ENCODE peak calls at places on chromosome 9, in nine cellular contexts. One of them, this sample, is unnamed.

GRCh38 chr9:87882627-87883026 is at the start of gene SPATA31E1:
- DNase-seq in neuronal stem cell: no peak
- DNase-seq in GM23248: no peak
- DNase-seq in SK-N-SH: no peak
- DNase-seq in HepG2: no peak
- DNase-seq in GM23338: peak
- DNase-seq in neural progenitor cell: peak
- DNase-seq in PC-9: no peak
- DNase-seq in PC-3: no peak
- DNase-seq in this sample: no peak

GRCh38 chr9:4691794-4692193 is 12.4 kb downstream of the CDC37L1 start:
- DNase-seq in HepG2: no peak
- DNase-seq in PC-3: no peak
- DNase-seq in PC-9: no peak
- DNase-seq in GM23338: no peak
- DNase-seq in neuronal stem cell: no peak
- DNase-seq in GM23248: peak
- DNase-seq in neural progenitor cell: no peak
- DNase-seq in SK-N-SH: no peak
- DNase-seq in this sample: peak

GRCh38 chr9:126591922-126592321 is 21.8 kb upstream of the LMX1B start:
- DNase-seq in GM23338: no peak
- DNase-seq in PC-9: no peak
- DNase-seq in GM23248: no peak
- DNase-seq in HepG2: no peak
- DNase-seq in neural progenitor cell: no peak
- DNase-seq in SK-N-SH: no peak
- DNase-seq in PC-3: no peak
- DNase-seq in neuronal stem cell: no peak
- DNase-seq in this sample: no peak

GRCh38 chr9:97572892-97573365 is 60.2 kb downstream of the TSTD2 start:
- DNase-seq in SK-N-SH: no peak
- DNase-seq in neural progenitor cell: no peak
- DNase-seq in HepG2: no peak
- DNase-seq in GM23248: no peak
- DNase-seq in GM23338: no peak
- DNase-seq in PC-9: no peak
- DNase-seq in PC-3: no peak
- DNase-seq in neuronal stem cell: no peak
- DNase-seq in this sample: no peak

GRCh38 chr9:137455361-137455991 is 3.7 kb downstream of the NSMF start:
- DNase-seq in PC-3: no peak
- DNase-seq in neuronal stem cell: no peak
- DNase-seq in neural progenitor cell: no peak
- DNase-seq in GM23338: no peak
- DNase-seq in GM23248: no peak
- DNase-seq in PC-9: no peak
- DNase-seq in HepG2: no peak
- DNase-seq in SK-N-SH: no peak
- DNase-seq in this sample: no peak

GRCh38 chr9:95666096-95666784 is 149.5 kb upstream of the PTCH1 start:
- DNase-seq in PC-3: no peak
- DNase-seq in PC-9: no peak
- DNase-seq in SK-N-SH: no peak
- DNase-seq in neural progenitor cell: no peak
- DNase-seq in HepG2: no peak
- DNase-seq in neuronal stem cell: no peak
- DNase-seq in GM23338: peak
- DNase-seq in GM23248: no peak
- DNase-seq in this sample: no peak

GRCh38 chr9:91896513-91897121 is 53.4 kb downstream of the ROR2 start:
- DNase-seq in GM23338: no peak
- DNase-seq in PC-3: no peak
- DNase-seq in HepG2: no peak
- DNase-seq in PC-9: no peak
- DNase-seq in neural progenitor cell: peak
- DNase-seq in neuronal stem cell: no peak
- DNase-seq in SK-N-SH: peak
- DNase-seq in GM23248: peak
- DNase-seq in this sample: peak

GRCh38 chr9:136623016-136623848 is 39.5 kb upstream of the EGFL7 start:
- DNase-seq in HepG2: no peak
- DNase-seq in PC-3: no peak
- DNase-seq in GM23338: no peak
- DNase-seq in neuronal stem cell: no peak
- DNase-seq in PC-9: no peak
- DNase-seq in neural progenitor cell: no peak
- DNase-seq in GM23248: no peak
- DNase-seq in SK-N-SH: no peak
- DNase-seq in this sample: no peak

GRCh38 chr9:13083973-13084528 is 195.4 kb downstream of the MPDZ start:
- DNase-seq in PC-3: peak
- DNase-seq in GM23338: no peak
- DNase-seq in PC-9: peak
- DNase-seq in SK-N-SH: no peak
- DNase-seq in neuronal stem cell: no peak
- DNase-seq in HepG2: no peak
- DNase-seq in neural progenitor cell: no peak
- DNase-seq in GM23248: peak
- DNase-seq in this sample: peak

GRCh38 chr9:14311940-14312572 is 1.9 kb downstream of the NFIB start:
- DNase-seq in PC-3: peak
- DNase-seq in GM23248: no peak
- DNase-seq in neural progenitor cell: no peak
- DNase-seq in SK-N-SH: no peak
- DNase-seq in neuronal stem cell: no peak
- DNase-seq in PC-9: no peak
- DNase-seq in GM23338: no peak
- DNase-seq in HepG2: no peak
- DNase-seq in this sample: no peak
- H3K4me3 ChIP-seq in PC-3: peak
- H3K4me3 ChIP-seq in GM23248: peak
- H3K4me3 ChIP-seq in neural progenitor cell: no peak
- H3K4me3 ChIP-seq in SK-N-SH: peak
- H3K4me3 ChIP-seq in neuronal stem cell: peak
- H3K4me3 ChIP-seq in PC-9: peak
- H3K4me3 ChIP-seq in GM23338: peak
- H3K4me3 ChIP-seq in HepG2: peak
- H3K4me3 ChIP-seq in this sample: peak

DNA sequence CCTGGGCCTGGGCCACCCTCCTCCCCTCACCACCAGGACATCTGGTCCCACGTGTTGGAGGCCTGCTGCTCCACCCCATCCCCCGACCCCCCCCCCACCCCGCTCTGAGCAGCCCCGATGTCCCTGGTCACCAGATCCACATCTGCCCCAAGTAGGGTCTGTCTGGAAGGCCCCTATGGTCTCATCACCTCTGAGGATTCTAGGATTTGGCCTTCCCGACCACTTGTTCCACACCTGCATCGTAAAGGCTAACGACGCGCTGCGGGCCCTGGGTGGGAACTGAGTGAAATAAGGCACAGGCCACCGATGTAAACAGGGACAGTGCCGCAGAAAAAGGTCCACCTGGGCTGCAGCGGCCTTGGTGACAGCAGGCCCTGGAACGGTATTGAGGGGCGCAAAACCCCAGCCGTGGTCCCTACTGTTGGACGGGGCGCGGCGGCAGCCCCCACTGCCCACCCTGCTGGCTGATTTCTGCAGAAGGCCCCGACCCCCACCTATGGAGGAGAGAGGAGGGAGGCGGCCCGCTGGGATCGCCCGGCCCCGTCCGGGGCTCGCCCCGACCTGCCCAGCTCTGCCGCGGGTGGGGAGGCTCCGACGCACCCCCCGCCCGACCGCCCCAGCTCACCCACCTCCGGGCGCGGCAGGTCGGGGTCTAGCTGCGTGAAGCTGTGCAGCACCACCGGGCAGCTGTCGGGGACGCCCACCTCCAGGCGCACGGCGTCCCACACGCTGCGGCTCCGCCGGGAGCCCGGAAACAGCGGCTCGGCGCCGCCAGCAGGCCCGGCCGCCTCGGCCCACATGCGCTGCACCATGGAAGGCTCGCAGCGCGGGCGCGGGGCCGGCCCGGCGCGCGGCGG is 469 bp downstream of the RALGDS start:
- DNase-seq in PC-3: no peak
- DNase-seq in HepG2: no peak
- DNase-seq in GM23338: peak
- DNase-seq in SK-N-SH: peak
- DNase-seq in neural progenitor cell: no peak
- DNase-seq in PC-9: no peak
- DNase-seq in neuronal stem cell: no peak
- DNase-seq in GM23248: peak
- DNase-seq in this sample: no peak
- H2AFZ ChIP-seq in PC-3: no peak
- H2AFZ ChIP-seq in HepG2: no peak
- H2AFZ ChIP-seq in GM23338: no peak
- H2AFZ ChIP-seq in SK-N-SH: no peak
- H2AFZ ChIP-seq in neural progenitor cell: no peak
- H2AFZ ChIP-seq in PC-9: no peak
- H2AFZ ChIP-seq in neuronal stem cell: peak
- H2AFZ ChIP-seq in GM23248: peak
- H2AFZ ChIP-seq in this sample: no peak

DNA sequence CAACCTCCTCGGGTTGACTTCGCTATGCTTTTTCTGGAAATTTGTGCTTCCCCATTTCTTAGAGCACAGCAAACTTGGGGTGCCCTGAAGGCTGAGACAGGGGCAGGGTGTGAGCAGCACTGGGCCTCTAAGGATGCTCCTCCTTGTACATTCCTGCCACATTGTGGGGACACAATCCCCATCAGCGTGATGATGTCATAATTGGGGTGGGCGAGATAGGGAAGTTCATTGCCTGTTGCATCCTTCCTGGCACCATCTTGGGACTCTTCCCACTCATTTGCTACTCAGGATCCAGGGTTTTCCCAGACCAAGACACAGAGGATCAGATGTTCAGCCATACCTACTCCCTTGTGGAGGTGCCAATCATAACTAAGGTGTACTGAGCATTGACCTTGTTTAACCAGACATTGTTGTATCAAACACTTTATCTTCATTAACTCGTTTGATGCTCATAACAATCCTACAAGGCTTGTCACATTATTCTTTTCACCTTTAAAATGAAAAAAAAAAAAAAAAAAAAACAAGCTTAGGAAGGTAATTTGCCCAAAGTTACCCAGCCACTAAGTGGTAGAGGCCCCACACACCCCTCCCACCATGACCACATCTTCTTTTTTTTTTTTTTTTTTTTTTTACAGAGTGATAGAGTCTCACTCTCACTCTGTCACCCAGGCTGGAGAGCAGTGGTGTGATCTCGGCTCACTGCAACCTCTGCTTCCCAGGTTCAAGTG is 87.6 kb downstream of the UGCG start:
- DNase-seq in SK-N-SH: no peak
- DNase-seq in HepG2: no peak
- DNase-seq in neuronal stem cell: no peak
- DNase-seq in neural progenitor cell: no peak
- DNase-seq in PC-3: no peak
- DNase-seq in GM23338: no peak
- DNase-seq in PC-9: no peak
- DNase-seq in GM23248: no peak
- DNase-seq in this sample: no peak
- H3K4me3 ChIP-seq in SK-N-SH: no peak
- H3K4me3 ChIP-seq in HepG2: no peak
- H3K4me3 ChIP-seq in neuronal stem cell: no peak
- H3K4me3 ChIP-seq in neural progenitor cell: no peak
- H3K4me3 ChIP-seq in PC-3: no peak
- H3K4me3 ChIP-seq in GM23338: no peak
- H3K4me3 ChIP-seq in PC-9: no peak
- H3K4me3 ChIP-seq in GM23248: no peak
- H3K4me3 ChIP-seq in this sample: no peak

GRCh38 chr9:127878652-127879377 is 1.3 kb upstream of the AK1 start:
- DNase-seq in GM23248: no peak
- DNase-seq in SK-N-SH: no peak
- DNase-seq in GM23338: no peak
- DNase-seq in PC-3: no peak
- DNase-seq in neural progenitor cell: no peak
- DNase-seq in neuronal stem cell: no peak
- DNase-seq in PC-9: no peak
- DNase-seq in HepG2: no peak
- DNase-seq in this sample: no peak

GRCh38 chr9:127876764-127877562 is 512 bp downstream of the AK1 start:
- DNase-seq in SK-N-SH: peak
- DNase-seq in HepG2: no peak
- DNase-seq in neural progenitor cell: no peak
- DNase-seq in PC-9: peak
- DNase-seq in neuronal stem cell: no peak
- DNase-seq in PC-3: no peak
- DNase-seq in GM23248: peak
- DNase-seq in GM23338: no peak
- DNase-seq in this sample: no peak

GRCh38 chr9:127876026-127876763 is 1.3 kb downstream of the AK1 start:
- DNase-seq in GM23248: no peak
- DNase-seq in HepG2: no peak
- DNase-seq in PC-3: no peak
- DNase-seq in neural progenitor cell: no peak
- DNase-seq in neuronal stem cell: no peak
- DNase-seq in GM23338: no peak
- DNase-seq in PC-9: no peak
- DNase-seq in SK-N-SH: no peak
- DNase-seq in this sample: no peak

GRCh38 chr9:127878001-127878651 is 651 bp upstream of the AK1 start:
- DNase-seq in neural progenitor cell: peak
- DNase-seq in GM23248: no peak
- DNase-seq in PC-3: no peak
- DNase-seq in GM23338: peak
- DNase-seq in PC-9: no peak
- DNase-seq in SK-N-SH: no peak
- DNase-seq in HepG2: no peak
- DNase-seq in neuronal stem cell: peak
- DNase-seq in this sample: no peak

GRCh38 chr9:127877566-127877998 is at the start of gene AK1:
- DNase-seq in neuronal stem cell: peak
- DNase-seq in HepG2: no peak
- DNase-seq in PC-3: peak
- DNase-seq in PC-9: peak
- DNase-seq in neural progenitor cell: peak
- DNase-seq in GM23338: peak
- DNase-seq in GM23248: peak
- DNase-seq in SK-N-SH: peak
- DNase-seq in this sample: peak
- H2AFZ ChIP-seq in neuronal stem cell: peak
- H2AFZ ChIP-seq in HepG2: no peak
- H2AFZ ChIP-seq in PC-3: peak
- H2AFZ ChIP-seq in PC-9: peak
- H2AFZ ChIP-seq in neural progenitor cell: peak
- H2AFZ ChIP-seq in GM23338: peak
- H2AFZ ChIP-seq in GM23248: peak
- H2AFZ ChIP-seq in SK-N-SH: peak
- H2AFZ ChIP-seq in this sample: peak

GRCh38 chr9:128192601-128193371 is 1.4 kb upstream of the CIZ1 start:
- DNase-seq in SK-N-SH: peak
- DNase-seq in PC-9: peak
- DNase-seq in neuronal stem cell: no peak
- DNase-seq in GM23338: peak
- DNase-seq in HepG2: no peak
- DNase-seq in PC-3: peak
- DNase-seq in GM23248: peak
- DNase-seq in neural progenitor cell: no peak
- DNase-seq in this sample: peak
- H3K4me3 ChIP-seq in SK-N-SH: peak
- H3K4me3 ChIP-seq in PC-9: peak
- H3K4me3 ChIP-seq in neuronal stem cell: no peak
- H3K4me3 ChIP-seq in GM23338: peak
- H3K4me3 ChIP-seq in HepG2: no peak
- H3K4me3 ChIP-seq in PC-3: peak
- H3K4me3 ChIP-seq in GM23248: peak
- H3K4me3 ChIP-seq in neural progenitor cell: peak
- H3K4me3 ChIP-seq in this sample: no peak